ENCODE peak calls at places on chromosomes 1 and 21, in seven cellular contexts. G, A, R, M, J, L and X are unnamed samples.

GRCh38 chr1:84862810-84863251 is 30.2 kb downstream of the LPAR3 start:
- DNase-seq in R (no peak), J (no peak), M (peak; percentile 27), G (no peak), L (no peak), A (no peak), X (no peak)

GRCh38 chr1:91604632-91605031 is 104.0 kb downstream of the CDC7 start:
- DNase-seq in J (no peak), R (no peak), G (no peak), L (no peak), M (no peak), A (no peak), X (no peak)

GRCh38 chr1:44220001-44220751 is 6.9 kb downstream of the DMAP1 start:
- DNase-seq in A (no peak), R (no peak), G (no peak), M (no peak), J (no peak), L (no peak), X (no peak)

GRCh38 chr1:233723387-233723786 is 109.5 kb downstream of the KCNK1 start:
- DNase-seq in G (no peak), A (no peak), J (no peak), M (no peak), R (no peak), L (no peak), X (no peak)

GRCh38 chr21:44454058-44454457 is 1.3 kb upstream of the LRRC3 start:
- DNase-seq in R (no peak), G (no peak), J (no peak), L (no peak), A (no peak), M (no peak), X (no peak)

GRCh38 chr1:245512181-245512888 is 357.6 kb downstream of the KIF26B start:
- DNase-seq in L (no peak), R (no peak), M (no peak), J (no peak), G (no peak), A (no peak), X (no peak)

GRCh38 chr1:115980998-115981993 is 5.0 kb downstream of the SLC22A15 start:
- DNase-seq in M (no peak), J (peak; percentile 42), A (no peak), R (no peak), G (no peak), L (no peak), X (peak; percentile 22)

GRCh38 chr1:10459185-10459584 is 9.4 kb downstream of the CORT start:
- DNase-seq in M (no peak), G (no peak), J (peak; percentile 8), A (no peak), R (no peak), L (no peak), X (no peak)

GRCh38 chr1:91021686-91022517 is at the start of gene ZNF644:
- DNase-seq in J (peak; percentile 83), R (peak; percentile 88), M (peak; percentile 88), L (peak; percentile 88), A (peak; percentile 91), G (peak; percentile 96), X (peak; percentile 93)

GRCh38 chr1:206105612-206106011 is 11.6 kb downstream of the AVPR1B start:
- DNase-seq in M (no peak), R (no peak), J (no peak), G (no peak), L (no peak), A (no peak), X (no peak)

GRCh38 chr1:160097196-160097910 is 1.1 kb downstream of the IGSF8 start:
- DNase-seq in G (no peak), A (no peak), J (no peak), L (no peak), R (no peak), M (no peak), X (no peak)

GRCh38 chr1:55526716-55527115 is 311.6 kb upstream of the USP24 start:
- DNase-seq in J (no peak), R (no peak), M (no peak), L (no peak), G (no peak), A (no peak), X (no peak)

GRCh38 chr1:145720878-145721671 is 1.8 kb downstream of the CD160 start:
- DNase-seq in L (peak; percentile 60), M (peak; percentile 30), R (peak; percentile 67), G (peak; percentile 94), J (peak; percentile 35), A (peak; percentile 45), X (peak; percentile 69)

GRCh38 chr1:239233626-239234025 is 152.7 kb upstream of the CHRM3 start:
- DNase-seq in R (no peak), L (no peak), A (no peak), M (no peak), G (no peak), J (no peak), X (peak; percentile 57)

GRCh38 chr21:40603774-40604173 is 243.2 kb downstream of the DSCAM start:
- DNase-seq in L (no peak), J (no peak), G (no peak), M (no peak), R (no peak), A (no peak), X (no peak)

GRCh38 chr21:41777934-41778815 is 11.3 kb upstream of the RIPK4 start:
- DNase-seq in A (peak; percentile 92), R (peak; percentile 82), G (peak; percentile 89), L (peak; percentile 88), M (no peak), J (peak; percentile 84), X (peak; percentile 94)

GRCh38 chr1:156262461-156263287 is 14.8 kb upstream of the PAQR6 start:
- DNase-seq in J (no peak), M (no peak), L (no peak), R (no peak), A (no peak), G (no peak), X (no peak)

GRCh38 chr1:150066838-150067183 is 765 bp upstream of the VPS45 start:
- DNase-seq in J (no peak), G (peak; percentile 82), R (no peak), A (peak; percentile 25), M (peak; percentile 9), L (no peak), X (peak; percentile 33)

DNA sequence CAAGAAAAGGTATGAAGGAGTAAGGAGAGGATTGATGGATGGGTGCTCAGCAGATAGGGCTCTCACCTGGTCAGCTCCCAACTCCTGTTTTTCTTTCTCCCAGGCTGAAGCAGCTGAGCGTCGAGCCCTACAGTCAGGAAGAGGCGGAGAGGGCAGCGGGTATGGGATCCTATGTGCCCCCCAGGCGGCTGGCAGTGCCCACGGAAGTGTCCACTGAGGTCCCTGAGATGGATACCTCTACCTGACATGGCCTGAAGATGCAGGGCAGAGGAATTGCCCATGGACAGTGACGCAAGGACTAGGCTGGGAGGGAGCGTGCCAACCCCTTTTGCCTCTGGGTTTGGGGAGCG is 739 bp downstream of the ZNF593 start:
- DNase-seq in M (no peak), G (peak; percentile 36), R (no peak), A (no peak), J (no peak), L (no peak), X (no peak)
- H3K27ac ChIP-seq in M (no peak overlapping the region), G (no peak overlapping the region), R (no peak overlapping the region), A (peak overlapping the region; percentile 79), J (peak overlapping the region; percentile 74), L (no peak overlapping the region), X (peak overlapping the region; percentile 61)

GRCh38 chr1:89277725-89278124 is 5.1 kb upstream of the GBP5 start:
- DNase-seq in L (no peak), A (no peak), G (no peak), J (no peak), M (no peak), R (no peak), X (no peak)

GRCh38 chr1:89276690-89277089 is 4.0 kb upstream of the GBP5 start:
- DNase-seq in M (no peak), J (no peak), G (no peak), L (no peak), R (no peak), A (no peak), X (no peak)

GRCh38 chr1:89273324-89273778 is 691 bp upstream of the GBP5 start:
- DNase-seq in M (no peak), L (no peak), A (no peak), G (peak; percentile 80), R (no peak), J (no peak), X (no peak)

GRCh38 chr1:89274431-89274857 is 1.8 kb upstream of the GBP5 start:
- DNase-seq in J (no peak), A (no peak), G (no peak), R (no peak), L (peak; percentile 25), M (no peak), X (no peak)

DNA sequence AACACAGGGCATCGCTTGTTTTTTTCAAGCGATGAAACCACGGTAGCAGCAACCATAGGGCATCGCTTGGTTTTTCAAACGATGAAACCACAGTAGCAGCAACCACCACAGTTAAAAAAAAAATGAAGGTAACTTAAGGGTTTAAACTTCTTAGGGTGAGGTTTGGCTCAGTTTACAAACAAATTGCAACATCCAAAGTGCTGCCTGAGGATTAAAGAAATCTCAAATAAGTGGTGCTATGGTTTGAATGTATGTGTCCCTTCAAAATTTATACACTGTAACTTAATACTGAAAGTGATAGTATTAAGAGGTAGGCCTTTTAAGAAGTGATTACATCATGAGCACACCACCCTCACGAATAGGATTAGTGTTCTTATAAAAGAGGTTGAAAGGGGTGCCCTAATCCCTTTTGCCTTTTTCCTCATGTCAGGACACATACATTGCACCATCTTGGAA is 6.4 kb upstream of the GBP5 start:
- DNase-seq in G (no peak), R (no peak), M (no peak), A (no peak), J (no peak), L (no peak), X (no peak)
- H3K9me3 ChIP-seq in G (no peaks in the 10 kb centered on the region), R (no peaks in the 10 kb centered on the region), M (no peaks in the 10 kb centered on the region), A (no peaks in the 10 kb centered on the region), J (no peaks in the 10 kb centered on the region), L (no peaks in the 10 kb centered on the region), X (no peaks in the 10 kb centered on the region)

DNA sequence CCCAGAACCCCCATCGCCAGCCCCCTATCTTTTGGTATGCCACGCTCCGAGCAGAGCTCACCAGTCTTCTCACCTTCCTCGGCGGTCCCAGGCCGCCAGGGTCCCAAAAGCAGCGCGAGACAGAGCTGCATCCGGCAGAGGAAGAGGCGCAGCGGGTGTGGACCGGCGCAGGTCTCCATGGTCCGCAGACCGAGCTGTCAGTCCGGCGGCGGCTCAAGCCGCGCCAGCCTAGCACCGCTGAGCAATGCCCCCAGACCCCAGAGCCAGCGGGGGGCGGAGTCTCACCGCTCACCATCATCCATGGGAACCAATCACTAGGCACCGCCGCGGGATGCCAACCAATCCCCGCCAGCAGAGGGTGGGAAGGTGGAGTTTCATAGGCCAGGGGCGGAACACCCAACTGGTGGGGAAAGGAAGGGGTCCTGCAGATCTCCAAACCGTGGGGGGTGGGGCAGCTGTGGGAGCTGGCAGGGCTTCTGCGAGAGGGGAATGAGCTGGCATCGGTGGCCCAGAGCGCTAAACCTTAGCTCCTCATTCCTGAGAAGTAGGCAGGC is at the start of gene EPHA10:
- DNase-seq in R (no peak), A (no peak), M (no peak), L (no peak), J (no peak), G (peak; percentile 66), X (no peak)
- H3K4me3 ChIP-seq in R (no peak within 1 kb of the TSS), A (no peak within 1 kb of the TSS), M (no peak within 1 kb of the TSS), L (no peak within 1 kb of the TSS), J (no peak within 1 kb of the TSS), G (no peak within 1 kb of the TSS), X (no peak within 1 kb of the TSS)

DNA sequence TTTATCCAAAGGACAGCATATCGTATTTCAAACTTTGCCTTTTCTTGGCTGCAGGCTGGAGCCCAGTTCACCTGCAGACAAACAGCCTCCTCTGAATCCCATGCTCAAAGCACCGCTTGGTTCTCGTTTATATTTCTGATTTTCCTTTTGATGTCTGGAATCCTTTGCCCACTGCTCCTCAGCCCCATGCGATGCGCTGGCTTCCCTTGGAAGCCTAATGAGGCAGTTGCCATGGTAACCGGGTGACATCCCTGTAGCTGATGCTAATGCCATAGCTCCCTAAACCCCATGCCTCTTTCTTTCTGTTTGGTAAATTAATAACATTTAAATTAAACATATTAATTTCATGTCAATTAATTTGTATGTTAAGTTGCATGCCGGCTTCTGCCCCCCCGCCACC is 327.1 kb downstream of the PRDM2 start:
- DNase-seq in J (no peak), R (peak; percentile 8), A (no peak), G (no peak), L (no peak), M (no peak), X (no peak)
- H3K27ac ChIP-seq in J (no peak overlapping the region), R (no peak overlapping the region), A (no peak overlapping the region), G (no peak overlapping the region), L (no peak overlapping the region), M (no peak overlapping the region), X (no peak overlapping the region)